ENCODE peak calls at places on chromosome 7, in seven cellular contexts. V, J, M, T, I, L and U are unnamed samples.

GRCh38 chr7:151844828-151845200 is 32.1 kb downstream of the PRKAG2 start:
- DNase-seq in I (no peak), T (no peak), J (no peak), V (no peak), M (no peak), L (no peak), U (no peak)

GRCh38 chr7:39465055-39465929 is 100.9 kb upstream of the YAE1 start:
- DNase-seq in T (peak; percentile 56), M (peak; percentile 45), L (peak; percentile 83), V (peak; percentile 62), I (peak; percentile 55), J (peak; percentile 63), U (peak; percentile 79)

GRCh38 chr7:106593028-106593417 is 67.9 kb downstream of the CCDC71L start:
- DNase-seq in T (no peak), M (no peak), L (no peak), J (no peak), V (no peak), I (no peak), U (no peak)

GRCh38 chr7:2417981-2418481 is 14.6 kb downstream of the CHST12 start:
- DNase-seq in I (no peak), V (no peak), J (peak; percentile 36), M (peak; percentile 44), T (no peak), L (peak; percentile 96), U (no peak)

GRCh38 chr7:145784809-145785780 is 331.5 kb upstream of the CNTNAP2 start:
- DNase-seq in M (no peak), V (no peak), J (no peak), T (no peak), I (no peak), L (no peak), U (no peak)

GRCh38 chr7:151240536-151240935 is 8.0 kb downstream of the SMARCD3 start:
- DNase-seq in L (no peak), V (no peak), M (no peak), T (no peak), J (no peak), I (no peak), U (no peak)

GRCh38 chr7:50554923-50555322 is 10.3 kb downstream of the DDC start:
- DNase-seq in L (no peak), J (no peak), I (no peak), M (no peak), T (no peak), V (no peak), U (no peak)

GRCh38 chr7:134943785-134944400 is 42.4 kb upstream of the AGBL3 start:
- DNase-seq in I (no peak), J (peak; percentile 33), V (no peak), M (no peak), L (peak; percentile 30), T (peak; percentile 19), U (peak; percentile 55)

GRCh38 chr7:80587538-80587937 is 50.9 kb upstream of the CD36 start:
- DNase-seq in I (no peak), T (no peak), J (no peak), M (no peak), V (no peak), L (no peak), U (no peak)

GRCh38 chr7:75806560-75807307 is 6.9 kb downstream of the CCL24 start:
- DNase-seq in L (no peak), V (no peak), M (no peak), J (no peak), T (no peak), I (no peak), U (no peak)

GRCh38 chr7:75808106-75808505 is 5.5 kb downstream of the CCL24 start:
- DNase-seq in J (no peak), M (no peak), I (no peak), L (no peak), V (no peak), T (no peak), U (no peak)

GRCh38 chr7:75804705-75805104 is 8.9 kb downstream of the CCL24 start:
- DNase-seq in T (no peak), M (no peak), V (no peak), J (no peak), I (no peak), L (no peak), U (no peak)

GRCh38 chr7:75807452-75807851 is 6.2 kb downstream of the CCL24 start:
- DNase-seq in T (no peak), V (no peak), J (no peak), L (no peak), I (no peak), M (no peak), U (no peak)

GRCh38 chr7:75804004-75804403 is 9.6 kb downstream of the CCL24 start:
- DNase-seq in V (no peak), T (no peak), J (no peak), L (no peak), M (no peak), I (no peak), U (no peak)
- H3K4me2 ChIP-seq in V (no peak overlapping the region), T (no peak overlapping the region), J (no peak overlapping the region), L (no peak overlapping the region), M (no peak overlapping the region), I (no peak overlapping the region), U (no peak overlapping the region)

GRCh38 chr7:23011222-23011924 is 2.6 kb downstream of the HYCC1 start:
- DNase-seq in I (no peak), T (no peak), J (no peak), V (no peak), M (no peak), L (no peak), U (no peak)
- H3K4me2 ChIP-seq in I (no peak overlapping the region), T (no peak overlapping the region), J (peak overlapping the region; percentile 77), V (peak overlapping the region; percentile 16), M (peak overlapping the region; percentile 67), L (peak overlapping the region; percentile 87), U (peak overlapping the region; percentile 66)

GRCh38 chr7:30281263-30281662 is 3.1 kb upstream of the ZNRF2 start:
- DNase-seq in M (no peak), I (no peak), J (no peak), T (no peak), L (no peak), V (peak; percentile 38), U (no peak)

GRCh38 chr7:30278849-30279505 is 5.4 kb upstream of the ZNRF2 start:
- DNase-seq in V (no peak), M (no peak), L (no peak), T (no peak), J (no peak), I (no peak), U (no peak)

GRCh38 chr7:30281791-30282190 is 2.6 kb upstream of the ZNRF2 start:
- DNase-seq in M (no peak), J (no peak), I (no peak), T (no peak), L (no peak), V (no peak), U (no peak)

GRCh38 chr7:30282735-30283134 is 1.7 kb upstream of the ZNRF2 start:
- DNase-seq in I (no peak), V (no peak), J (no peak), L (no peak), M (no peak), T (no peak), U (no peak)

DNA sequence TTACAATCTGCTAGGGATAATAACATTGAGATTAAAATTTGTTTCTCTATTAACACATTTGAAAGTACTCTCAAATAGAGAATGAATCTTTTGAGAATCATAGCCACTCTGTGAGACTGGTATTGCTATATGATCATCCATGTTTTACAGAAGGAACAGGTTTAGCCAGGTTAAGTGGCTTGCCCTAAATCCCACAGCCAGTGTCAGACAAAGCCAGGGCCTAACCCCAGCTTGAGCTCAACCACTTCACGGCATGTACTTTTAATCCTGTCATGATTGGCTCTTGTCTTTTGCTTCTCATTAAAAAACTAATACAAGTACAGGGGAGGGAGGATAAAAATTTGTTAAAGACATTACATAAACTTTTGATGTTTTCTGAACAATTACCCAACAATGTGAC is 3.8 kb upstream of the ZNRF2 start:
- DNase-seq in T (no peak), L (no peak), V (no peak), M (no peak), I (no peak), J (no peak), U (no peak)
- H3K4me2 ChIP-seq in T (no peak overlapping the region), L (no peak overlapping the region), V (no peak overlapping the region), M (no peak overlapping the region), I (no peak overlapping the region), J (no peak overlapping the region), U (no peak overlapping the region)

DNA sequence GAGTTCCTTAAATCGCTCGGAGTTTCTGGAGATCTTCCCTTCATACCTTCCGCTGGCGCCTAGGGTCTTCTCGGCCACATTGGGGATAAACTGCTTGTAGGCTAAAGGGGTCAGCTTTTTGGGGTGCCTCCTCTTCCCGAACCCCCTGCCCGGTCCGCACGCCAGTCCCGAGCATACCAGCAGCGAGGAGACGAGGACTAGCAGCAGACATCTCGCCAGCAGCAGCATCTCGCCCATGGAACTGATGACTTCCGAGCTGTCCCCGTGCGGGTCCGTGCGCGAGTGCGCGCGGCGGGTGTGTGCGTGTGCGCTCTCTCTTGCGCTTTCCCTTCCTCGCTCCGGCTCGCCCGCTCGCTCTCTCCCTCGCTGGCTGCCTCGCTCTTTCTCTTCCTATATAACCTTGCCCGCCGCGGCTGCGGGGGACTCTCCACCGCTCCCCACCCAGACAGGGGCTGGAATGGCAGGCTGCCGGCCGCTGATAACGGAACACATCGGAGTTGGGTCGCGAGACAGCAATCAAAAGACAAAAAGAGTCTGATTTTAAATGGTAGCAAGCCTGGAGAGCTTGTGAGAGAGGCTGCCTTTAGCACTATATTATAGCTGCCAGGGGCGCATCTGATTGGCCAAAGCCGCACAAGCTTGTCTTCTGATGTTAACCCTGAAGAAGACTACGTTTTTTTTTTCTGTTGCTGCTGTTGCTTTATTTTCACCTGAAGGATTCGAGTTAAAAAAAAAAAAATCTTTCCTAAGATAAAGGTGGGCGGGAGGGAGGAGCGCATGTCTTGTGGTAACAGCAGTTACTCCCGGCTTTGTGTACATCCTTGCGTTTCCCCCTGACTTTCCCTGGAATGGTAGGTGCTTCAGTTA is at the start of gene SHH:
- DNase-seq in L (peak; percentile 50), J (peak; percentile 33), T (no peak), V (no peak), M (no peak), I (no peak), U (peak; percentile 5)
- H3K4me2 ChIP-seq in L (peak within 1 kb of the TSS; percentile 41), J (peak within 1 kb of the TSS; percentile 92), T (peak within 1 kb of the TSS; percentile 68), V (peak within 1 kb of the TSS; percentile 56), M (peak within 1 kb of the TSS; percentile 82), I (peak within 1 kb of the TSS; percentile 43), U (no peak within 1 kb of the TSS)

GRCh38 chr7:18019562-18019961 is 8.1 kb downstream of the PRPS1L1 start:
- DNase-seq in J (peak; percentile 72), V (no peak), M (peak; percentile 83), T (peak; percentile 16), I (no peak), L (peak; percentile 80), U (no peak)
- H3K4me2 ChIP-seq in J (peak overlapping the region; percentile 72), V (no peak overlapping the region), M (peak overlapping the region; percentile 44), T (peak overlapping the region; percentile 67), I (no peak overlapping the region), L (peak overlapping the region; percentile 60), U (no peak overlapping the region)

GRCh38 chr7:24917510-24918239 is 62.3 kb downstream of the OSBPL3 start:
- DNase-seq in I (no peak), T (no peak), J (peak; percentile 90), V (no peak), L (peak; percentile 86), M (peak; percentile 92), U (peak; percentile 75)
- H3K4me2 ChIP-seq in I (no peak overlapping the region), T (no peak overlapping the region), J (peak overlapping the region; percentile 25), V (no peak overlapping the region), L (peak overlapping the region; percentile 2), M (peak overlapping the region; percentile 31), U (peak overlapping the region; percentile 67)

DNA sequence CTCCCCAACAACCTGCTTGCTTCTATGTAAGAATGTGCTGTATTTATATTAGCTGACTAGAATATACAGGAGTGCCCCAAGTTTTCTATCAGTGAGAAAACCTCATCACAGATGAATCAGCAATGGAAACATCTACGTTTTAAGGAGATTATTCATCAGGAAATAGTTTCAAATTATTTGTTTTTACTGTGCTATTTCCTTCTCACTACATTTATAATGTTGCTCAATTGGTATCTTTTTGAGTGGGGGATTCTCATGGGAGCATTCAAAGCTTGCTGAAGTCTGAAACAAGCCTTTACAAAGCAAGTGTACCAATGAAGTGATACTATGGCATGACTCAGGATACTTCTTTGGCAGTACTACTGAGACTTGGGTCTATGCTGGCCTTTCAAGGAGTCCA is 191.1 kb upstream of the SLC26A5 start:
- DNase-seq in I (no peak), J (peak; percentile 97), V (no peak), T (no peak), L (peak; percentile 89), M (peak; percentile 90), U (no peak)
- H3K4me2 ChIP-seq in I (no peak overlapping the region), J (peak overlapping the region; percentile 75), V (no peak overlapping the region), T (no peak overlapping the region), L (peak overlapping the region; percentile 51), M (peak overlapping the region; percentile 42), U (no peak overlapping the region)